ENCODE peak calls at places on chromosome 3, in seven cellular contexts. L is endothelial cell of umbilical vein, Y is esophagus squamous epithelium, S is mesenchymal stem cell, K is left ventricle myocardium inferior, X is mammary epithelial cell, E is heart left ventricle. W is an unnamed sample. For H3K9me3 and H3K36me3, the result is how much of the 10 kb centered on the place peaks cover.

GRCh38 chr3:24829011-24829581 is 334.4 kb upstream of the THRB start:
- DNase-seq in K (peak), L (peak), X (no peak), E (peak), Y (no peak), S (peak), W (peak)

GRCh38 chr3:125212509-125213372 is at the start of gene SLC12A8:
- DNase-seq in L (no peak), E (no peak), S (no peak), Y (no peak), X (no peak), K (no peak), W (peak)

GRCh38 chr3:5252111-5252510 is 64.6 kb downstream of the EDEM1 start:
- DNase-seq in X (no peak), E (no peak), L (no peak), S (no peak), Y (no peak), K (no peak), W (no peak)

GRCh38 chr3:188153498-188153948 is 434 bp upstream of the LPP start:
- DNase-seq in K (peak), S (peak), Y (peak), L (peak), E (peak), X (peak), W (peak)

GRCh38 chr3:244041-244440 is 47.5 kb downstream of the CHL1 start:
- DNase-seq in E (no peak), S (no peak), L (no peak), K (no peak), X (no peak), Y (no peak), W (no peak)

GRCh38 chr3:160941885-160942494 is 163.2 kb downstream of the B3GALNT1 start:
- DNase-seq in E (peak), Y (no peak), S (peak), X (peak), K (no peak), L (peak), W (peak)

GRCh38 chr3:174342941-174343431 is 516.1 kb upstream of the NAALADL2 start:
- DNase-seq in Y (no peak), S (peak), K (no peak), X (no peak), E (no peak), L (no peak), W (no peak)

GRCh38 chr3:126982522-126983175 is at the start of gene PLXNA1:
- DNase-seq in E (peak), L (peak), X (peak), S (peak), Y (peak), K (peak), W (peak)

GRCh38 chr3:141335531-141336042 is 32.7 kb upstream of the ZBTB38 start:
- DNase-seq in K (no peak), X (no peak), L (no peak), E (no peak), Y (no peak), S (peak), W (peak)

GRCh38 chr3:147113293-147114045 is 292.9 kb downstream of the ZIC4 start:
- DNase-seq in K (no peak), X (peak), L (no peak), S (peak), E (no peak), Y (no peak), W (no peak)

GRCh38 chr3:46284981-46285683 is 42.9 kb downstream of the CCR3 start:
- DNase-seq in E (no peak), X (peak), L (no peak), S (no peak), K (peak), Y (no peak), W (no peak)

GRCh38 chr3:45035441-45036301 is 9.6 kb downstream of the CLEC3B start:
- DNase-seq in K (no peak), E (peak), Y (no peak), X (no peak), S (peak), L (no peak), W (peak)

GRCh38 chr3:149487598-149488197 is 13.2 kb downstream of the TM4SF4 start:
- DNase-seq in Y (no peak), K (no peak), L (no peak), X (no peak), S (no peak), E (no peak), W (peak)

GRCh38 chr3:143972155-143972494 is 502 bp downstream of the DIPK2A start:
- DNase-seq in X (no peak), K (no peak), L (no peak), Y (no peak), E (peak), S (no peak), W (no peak)

GRCh38 chr3:127228866-127229265 is 35.9 kb downstream of the PRR23E start:
- DNase-seq in S (no peak), E (no peak), L (no peak), Y (no peak), K (no peak), X (no peak), W (no peak)

GRCh38 chr3:129514563-129514962 is 13.9 kb upstream of the RHO start:
- DNase-seq in E (no peak), S (no peak), L (no peak), Y (no peak), X (no peak), K (no peak), W (no peak)

GRCh38 chr3:81728766-81729544 is 32.5 kb downstream of the GBE1 start:
- DNase-seq in X (peak), E (no peak), K (no peak), S (peak), L (peak), Y (no peak), W (no peak)

GRCh38 chr3:86180696-86181095 is 810.3 kb downstream of the VGLL3 start:
- DNase-seq in X (peak), K (no peak), E (no peak), L (no peak), Y (no peak), S (no peak), W (peak)

GRCh38 chr3:191944835-191945234 is 483.9 kb downstream of the PYDC2 start:
- DNase-seq in X (no peak), K (no peak), Y (no peak), E (no peak), L (no peak), S (no peak), W (no peak)

GRCh38 chr3:127750226-127751031 is 71.9 kb downstream of the MGLL start:
- DNase-seq in S (peak), L (no peak), E (no peak), Y (no peak), X (peak), K (no peak), W (no peak)

GRCh38 chr3:85939026-85939616 is 980.3 kb downstream of the CADM2 start:
- DNase-seq in K (no peak), S (no peak), Y (no peak), E (no peak), X (no peak), L (no peak), W (no peak)

GRCh38 chr3:60215952-60216351 is 1035.3 kb downstream of the FHIT start:
- DNase-seq in L (no peak), E (no peak), S (no peak), X (no peak), K (no peak), Y (no peak), W (no peak)

GRCh38 chr3:45132568-45133211 is 13.5 kb downstream of the CDCP1 start:
- DNase-seq in Y (no peak), E (no peak), S (peak), L (no peak), K (no peak), X (no peak), W (no peak)

GRCh38 chr3:11568503-11569155 is 75.1 kb downstream of the VGLL4 start:
- DNase-seq in E (peak), Y (no peak), L (peak), S (peak), X (peak), K (peak), W (no peak)

GRCh38 chr3:129352650-129353588 is 74.2 kb downstream of the HMCES start:
- DNase-seq in S (no peak), L (peak), X (no peak), K (no peak), Y (no peak), E (peak), W (no peak)

GRCh38 chr3:119352235-119352634 is 58.1 kb downstream of the ARHGAP31 start:
- DNase-seq in S (no peak), X (peak), Y (no peak), L (no peak), E (no peak), K (no peak), W (no peak)

GRCh38 chr3:186057594-186057993 is 51.3 kb downstream of the ETV5 start:
- DNase-seq in L (no peak), K (no peak), X (peak), E (no peak), Y (no peak), S (peak), W (no peak)

GRCh38 chr3:112448939-112449338 is 50.3 kb downstream of the BTLA start:
- DNase-seq in K (no peak), X (no peak), S (no peak), E (no peak), Y (no peak), L (no peak), W (no peak)

GRCh38 chr3:65604863-65605526 is 433.7 kb downstream of the MAGI1 start:
- DNase-seq in S (peak), Y (no peak), E (no peak), X (no peak), L (peak), K (no peak), W (no peak)

GRCh38 chr3:45994661-45995369 is 809 bp downstream of the FYCO1 start:
- DNase-seq in E (peak), S (no peak), L (no peak), K (no peak), X (no peak), Y (no peak), W (peak)

GRCh38 chr3:175948041-175948440 is 1088.9 kb downstream of the NAALADL2 start:
- DNase-seq in X (no peak), E (no peak), K (no peak), S (no peak), L (no peak), Y (no peak), W (no peak)
- H3K9me3 ChIP-seq in X (under half), E (under half), K (under half), S (under half), L (under half), Y (under half), W (under half)

GRCh38 chr3:16898595-16899395 is 14.0 kb downstream of the PLCL2 start:
- DNase-seq in L (no peak), Y (no peak), K (peak), S (no peak), E (peak), X (no peak), W (no peak)
- H3K36me3 ChIP-seq in L (under half), Y (under half), K (under half), S (under half), E (under half), X (under half), W (under half)

GRCh38 chr3:177624523-177625495 is 427.5 kb upstream of the TBL1XR1 start:
- DNase-seq in L (peak), K (no peak), X (no peak), E (no peak), S (no peak), Y (no peak), W (no peak)
- H3K9me3 ChIP-seq in L (under half), K (under half), X (under half), E (under half), S (under half), Y (under half), W (under half)

DNA sequence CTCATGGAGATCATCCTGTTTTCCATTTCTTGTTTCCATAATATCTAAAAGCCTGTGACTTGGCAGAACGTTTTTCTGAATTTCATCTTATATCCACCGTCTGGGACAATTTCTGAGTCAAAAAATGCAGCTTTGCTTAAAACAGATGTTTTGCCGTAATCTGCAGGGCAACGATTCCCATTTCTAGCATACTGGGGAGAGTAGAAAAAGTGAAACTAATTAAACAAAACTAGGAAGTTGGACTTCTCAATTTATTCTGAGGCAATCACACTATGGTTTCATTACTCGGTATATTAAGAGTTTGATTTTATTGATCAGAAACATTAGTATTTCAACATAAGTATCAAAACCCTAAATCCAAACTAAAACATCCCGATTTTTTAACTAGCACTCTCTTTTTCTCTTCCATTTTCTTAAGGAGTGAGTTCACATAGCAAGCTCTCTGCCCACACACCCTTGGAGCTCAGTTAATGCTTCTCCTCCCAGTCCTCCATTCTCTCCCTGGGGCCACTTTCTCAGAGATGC is 33.6 kb downstream of the SPATA12 start:
- DNase-seq in L (no peak), K (no peak), X (no peak), E (no peak), Y (no peak), S (no peak), W (no peak)
- H3K36me3 ChIP-seq in L (under half), K (under half), X (under half), E (under half), Y (under half), S (under half), W (under half)

W was measured in endodermal cell.